ENCODE peak calls at places on chromosomes 3 and 15, in four cellular contexts. One of them, this sample, is unnamed. For H3K79me2, the result is how much of the 10 kb centered on the place peaks cover.

GRCh38 chr15:39534996-39535395 is 45.9 kb upstream of the THBS1 start:
- DNase-seq in PC-3: no peak
- DNase-seq in keratinocyte: no peak
- DNase-seq in GM12878: no peak
- DNase-seq in this sample: no peak

GRCh38 chr15:81189583-81190283 is 6.9 kb upstream of the IL16 start:
- DNase-seq in GM12878: no peak
- DNase-seq in PC-3: no peak
- DNase-seq in keratinocyte: no peak
- DNase-seq in this sample: no peak

GRCh38 chr3:106193876-106194275 is 325.1 kb upstream of the CBLB start:
- DNase-seq in PC-3: no peak
- DNase-seq in keratinocyte: no peak
- DNase-seq in GM12878: no peak
- DNase-seq in this sample: no peak

GRCh38 chr15:90813796-90814192 is 54.6 kb upstream of the FURIN start:
- DNase-seq in keratinocyte: no peak
- DNase-seq in GM12878: no peak
- DNase-seq in PC-3: no peak
- DNase-seq in this sample: no peak

GRCh38 chr3:195013962-195014361 is 257.0 kb downstream of the XXYLT1 start:
- DNase-seq in PC-3: no peak
- DNase-seq in GM12878: no peak
- DNase-seq in keratinocyte: no peak
- DNase-seq in this sample: no peak

GRCh38 chr3:50339485-50340196 is 995 bp downstream of the RASSF1 start:
- DNase-seq in keratinocyte: no peak
- DNase-seq in PC-3: no peak
- DNase-seq in GM12878: no peak
- DNase-seq in this sample: no peak

GRCh38 chr3:143150979-143151726 is 31.6 kb downstream of the CHST2 start:
- DNase-seq in keratinocyte: no peak
- DNase-seq in GM12878: no peak
- DNase-seq in PC-3: no peak
- DNase-seq in this sample: no peak

GRCh38 chr3:31423522-31423921 is 109.2 kb upstream of the STT3B start:
- DNase-seq in PC-3: no peak
- DNase-seq in keratinocyte: no peak
- DNase-seq in GM12878: no peak
- DNase-seq in this sample: no peak

GRCh38 chr15:45862034-45862433 is 227.2 kb downstream of the SQOR start:
- DNase-seq in GM12878: no peak
- DNase-seq in PC-3: no peak
- DNase-seq in keratinocyte: no peak
- DNase-seq in this sample: no peak

GRCh38 chr15:68783226-68784054 is 37.3 kb downstream of the ANP32A start:
- DNase-seq in PC-3: peak
- DNase-seq in keratinocyte: no peak
- DNase-seq in GM12878: no peak
- DNase-seq in this sample: peak

GRCh38 chr3:179015551-179016020 is 56.0 kb downstream of the ZMAT3 start:
- DNase-seq in GM12878: peak
- DNase-seq in PC-3: peak
- DNase-seq in keratinocyte: peak
- DNase-seq in this sample: peak

GRCh38 chr3:85298032-85298431 is 339.2 kb downstream of the CADM2 start:
- DNase-seq in PC-3: peak
- DNase-seq in GM12878: no peak
- DNase-seq in keratinocyte: no peak
- DNase-seq in this sample: no peak

GRCh38 chr3:10357095-10357494 is 36.2 kb upstream of the SEC13 start:
- DNase-seq in GM12878: no peak
- DNase-seq in keratinocyte: no peak
- DNase-seq in PC-3: no peak
- DNase-seq in this sample: no peak

GRCh38 chr3:127035672-127036071 is 52.8 kb downstream of the PLXNA1 start:
- DNase-seq in PC-3: peak
- DNase-seq in GM12878: no peak
- DNase-seq in keratinocyte: peak
- DNase-seq in this sample: no peak

GRCh38 chr3:134378384-134378783 is 4.1 kb upstream of the AMOTL2 start:
- DNase-seq in keratinocyte: no peak
- DNase-seq in GM12878: no peak
- DNase-seq in PC-3: peak
- DNase-seq in this sample: peak

GRCh38 chr3:45657853-45658252 is 31.3 kb upstream of the SACM1L start:
- DNase-seq in keratinocyte: no peak
- DNase-seq in PC-3: no peak
- DNase-seq in GM12878: peak
- DNase-seq in this sample: no peak

GRCh38 chr3:98893740-98894139 is 7.8 kb downstream of the DCBLD2 start:
- DNase-seq in GM12878: no peak
- DNase-seq in keratinocyte: no peak
- DNase-seq in PC-3: no peak
- DNase-seq in this sample: no peak

GRCh38 chr3:57998366-57999283 is 9.6 kb upstream of the FLNB start:
- DNase-seq in GM12878: no peak
- DNase-seq in PC-3: peak
- DNase-seq in keratinocyte: no peak
- DNase-seq in this sample: no peak

GRCh38 chr3:99878005-99878404 is 60.3 kb downstream of the CMSS1 start:
- DNase-seq in GM12878: no peak
- DNase-seq in keratinocyte: no peak
- DNase-seq in PC-3: peak
- DNase-seq in this sample: no peak

DNA sequence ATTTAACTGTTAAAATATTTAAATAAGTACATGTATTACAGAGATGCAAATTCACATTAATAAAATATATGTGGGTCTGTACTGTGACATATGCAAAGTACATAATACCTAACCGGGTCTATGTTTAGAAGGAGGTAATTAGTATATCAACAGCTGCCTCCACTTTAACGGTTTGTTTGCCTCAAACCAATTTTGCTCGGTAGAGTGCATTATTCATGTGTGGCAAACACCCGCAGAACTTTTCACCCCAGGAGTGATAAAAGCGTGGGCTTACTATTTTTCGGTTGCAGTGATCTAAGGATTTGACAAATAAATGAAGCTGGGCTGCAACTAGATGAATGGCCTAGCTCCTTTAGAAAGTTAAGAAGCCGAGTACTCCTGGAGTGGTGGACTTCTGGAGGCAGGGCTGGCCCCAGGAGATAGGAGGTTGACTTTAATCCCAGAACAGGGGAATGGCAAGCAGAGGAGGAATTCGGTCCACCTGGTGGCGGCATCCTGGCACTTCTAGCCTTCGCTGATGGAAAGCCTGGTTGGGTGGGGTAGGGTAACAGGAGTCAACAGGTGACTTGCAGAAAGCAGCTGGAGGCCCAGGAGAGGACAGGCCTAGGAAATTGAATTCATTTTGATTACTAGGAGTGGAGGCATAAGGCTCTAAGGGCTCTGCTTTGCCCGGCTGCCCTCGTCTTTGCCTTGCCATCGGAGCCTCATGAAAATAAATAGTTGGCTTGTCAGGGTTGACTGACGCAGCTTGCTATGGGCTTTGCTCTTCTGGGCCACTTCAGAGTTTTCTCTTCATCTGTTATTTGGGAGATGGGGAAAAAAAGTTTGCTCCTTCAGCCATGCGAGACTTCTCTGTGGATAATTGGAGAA is 2.4 kb downstream of the SLCO3A1 start:
- DNase-seq in keratinocyte: no peak
- DNase-seq in GM12878: peak
- DNase-seq in PC-3: peak
- DNase-seq in this sample: no peak
- H3K79me2 ChIP-seq in keratinocyte: under half
- H3K79me2 ChIP-seq in GM12878: under half
- H3K79me2 ChIP-seq in PC-3: under half
- H3K79me2 ChIP-seq in this sample: under half

GRCh38 chr15:85584791-85585360 is 204.5 kb downstream of the AKAP13 start:
- DNase-seq in PC-3: no peak
- DNase-seq in keratinocyte: no peak
- DNase-seq in GM12878: peak
- DNase-seq in this sample: no peak
- H3K79me2 ChIP-seq in PC-3: half or more
- H3K79me2 ChIP-seq in keratinocyte: under half
- H3K79me2 ChIP-seq in GM12878: under half
- H3K79me2 ChIP-seq in this sample: under half

GRCh38 chr3:136730595-136731273 is 21.4 kb downstream of the STAG1 start:
- DNase-seq in PC-3: no peak
- DNase-seq in GM12878: peak
- DNase-seq in keratinocyte: no peak
- DNase-seq in this sample: no peak
- H3K79me2 ChIP-seq in PC-3: half or more
- H3K79me2 ChIP-seq in GM12878: half or more
- H3K79me2 ChIP-seq in keratinocyte: half or more
- H3K79me2 ChIP-seq in this sample: half or more

GRCh38 chr3:71064288-71064975 is 519.1 kb downstream of the FOXP1 start:
- DNase-seq in keratinocyte: no peak
- DNase-seq in PC-3: peak
- DNase-seq in GM12878: no peak
- DNase-seq in this sample: peak
- H3K79me2 ChIP-seq in keratinocyte: half or more
- H3K79me2 ChIP-seq in PC-3: half or more
- H3K79me2 ChIP-seq in GM12878: under half
- H3K79me2 ChIP-seq in this sample: half or more

DNA sequence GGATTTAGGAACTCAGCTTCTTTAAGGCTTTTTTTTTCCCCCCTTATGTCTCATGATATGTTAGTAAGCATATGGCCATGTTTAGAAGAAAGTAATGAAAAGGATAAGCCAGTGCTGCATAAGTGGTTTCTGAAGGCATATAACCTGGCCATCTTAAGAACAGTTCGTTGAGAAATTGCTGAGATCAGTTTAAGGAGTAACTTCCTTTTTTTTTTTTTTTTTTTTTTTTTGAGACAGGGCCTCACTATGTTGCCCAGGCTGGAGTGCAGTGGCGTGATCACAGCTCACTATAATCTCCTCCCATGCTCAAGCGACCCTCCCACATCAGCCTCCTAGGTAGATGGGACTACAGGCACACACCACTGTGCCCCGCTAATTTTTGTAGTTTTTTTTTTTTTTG is 51.7 kb downstream of the UBE2E2 start:
- DNase-seq in keratinocyte: no peak
- DNase-seq in GM12878: no peak
- DNase-seq in PC-3: no peak
- DNase-seq in this sample: no peak
- H3K79me2 ChIP-seq in keratinocyte: under half
- H3K79me2 ChIP-seq in GM12878: under half
- H3K79me2 ChIP-seq in PC-3: half or more
- H3K79me2 ChIP-seq in this sample: under half